ENCODE peak calls at places on chromosomes 2 and 18, in six cellular contexts. One of them, this sample, is unnamed.

GRCh38 chr2:231613054-231613654 is 20.5 kb downstream of the TEX44 start:
- DNase-seq in tibial artery: no peak
- DNase-seq in A549: no peak
- DNase-seq in left lung: peak
- DNase-seq in dorsolateral prefrontal cortex: no peak
- DNase-seq in lung: no peak
- DNase-seq in this sample: peak

GRCh38 chr2:64328415-64328722 is 125.6 kb upstream of the LGALSL start:
- DNase-seq in tibial artery: no peak
- DNase-seq in A549: no peak
- DNase-seq in left lung: no peak
- DNase-seq in dorsolateral prefrontal cortex: no peak
- DNase-seq in lung: no peak
- DNase-seq in this sample: no peak

GRCh38 chr2:57598552-57598951 is 448.1 kb upstream of the VRK2 start:
- DNase-seq in tibial artery: no peak
- DNase-seq in A549: no peak
- DNase-seq in left lung: no peak
- DNase-seq in dorsolateral prefrontal cortex: no peak
- DNase-seq in lung: no peak
- DNase-seq in this sample: no peak

GRCh38 chr18:59148192-59148591 is 8.5 kb downstream of the SEC11C start:
- DNase-seq in tibial artery: no peak
- DNase-seq in A549: no peak
- DNase-seq in left lung: no peak
- DNase-seq in dorsolateral prefrontal cortex: no peak
- DNase-seq in lung: no peak
- DNase-seq in this sample: no peak

GRCh38 chr2:227871375-227871788 is at the start of gene DAW1:
- DNase-seq in tibial artery: no peak
- DNase-seq in A549: no peak
- DNase-seq in left lung: peak
- DNase-seq in dorsolateral prefrontal cortex: peak
- DNase-seq in lung: peak
- DNase-seq in this sample: peak

GRCh38 chr18:46418657-46419260 is 238.3 kb downstream of the LOXHD1 start:
- DNase-seq in tibial artery: no peak
- DNase-seq in A549: no peak
- DNase-seq in left lung: no peak
- DNase-seq in dorsolateral prefrontal cortex: no peak
- DNase-seq in lung: no peak
- DNase-seq in this sample: peak

GRCh38 chr2:101380376-101380775 is 6.9 kb downstream of the CREG2 start:
- DNase-seq in tibial artery: peak
- DNase-seq in A549: no peak
- DNase-seq in left lung: no peak
- DNase-seq in dorsolateral prefrontal cortex: no peak
- DNase-seq in lung: no peak
- DNase-seq in this sample: peak

GRCh38 chr18:48753741-48754140 is 197.0 kb downstream of the SMAD7 start:
- DNase-seq in tibial artery: no peak
- DNase-seq in A549: no peak
- DNase-seq in left lung: peak
- DNase-seq in dorsolateral prefrontal cortex: no peak
- DNase-seq in lung: no peak
- DNase-seq in this sample: no peak

GRCh38 chr18:23141022-23141999 is 6.0 kb downstream of the CABLES1 start:
- DNase-seq in tibial artery: peak
- DNase-seq in A549: no peak
- DNase-seq in left lung: no peak
- DNase-seq in dorsolateral prefrontal cortex: no peak
- DNase-seq in lung: no peak
- DNase-seq in this sample: peak

GRCh38 chr2:238702691-238703415 is 145.0 kb upstream of the TWIST2 start:
- DNase-seq in tibial artery: no peak
- DNase-seq in A549: no peak
- DNase-seq in left lung: no peak
- DNase-seq in dorsolateral prefrontal cortex: no peak
- DNase-seq in lung: peak
- DNase-seq in this sample: no peak

GRCh38 chr18:35578481-35578880 is 3.1 kb upstream of the GALNT1 start:
- DNase-seq in tibial artery: no peak
- DNase-seq in A549: no peak
- DNase-seq in left lung: no peak
- DNase-seq in dorsolateral prefrontal cortex: no peak
- DNase-seq in lung: no peak
- DNase-seq in this sample: no peak

GRCh38 chr18:76503595-76503994 is 8.6 kb upstream of the ZNF516 start:
- DNase-seq in tibial artery: no peak
- DNase-seq in A549: no peak
- DNase-seq in left lung: peak
- DNase-seq in dorsolateral prefrontal cortex: no peak
- DNase-seq in lung: no peak
- DNase-seq in this sample: no peak

GRCh38 chr2:202096736-202097135 is 23.7 kb downstream of the KIAA2012 start:
- DNase-seq in tibial artery: no peak
- DNase-seq in A549: no peak
- DNase-seq in left lung: no peak
- DNase-seq in dorsolateral prefrontal cortex: no peak
- DNase-seq in lung: no peak
- DNase-seq in this sample: no peak

GRCh38 chr2:69556008-69556407 is 87.5 kb downstream of the AAK1 start:
- DNase-seq in tibial artery: no peak
- DNase-seq in A549: no peak
- DNase-seq in left lung: no peak
- DNase-seq in dorsolateral prefrontal cortex: no peak
- DNase-seq in lung: no peak
- DNase-seq in this sample: no peak

GRCh38 chr2:8312221-8312620 is 369.6 kb upstream of the ID2 start:
- DNase-seq in tibial artery: no peak
- DNase-seq in A549: no peak
- DNase-seq in left lung: no peak
- DNase-seq in dorsolateral prefrontal cortex: no peak
- DNase-seq in lung: no peak
- DNase-seq in this sample: no peak

DNA sequence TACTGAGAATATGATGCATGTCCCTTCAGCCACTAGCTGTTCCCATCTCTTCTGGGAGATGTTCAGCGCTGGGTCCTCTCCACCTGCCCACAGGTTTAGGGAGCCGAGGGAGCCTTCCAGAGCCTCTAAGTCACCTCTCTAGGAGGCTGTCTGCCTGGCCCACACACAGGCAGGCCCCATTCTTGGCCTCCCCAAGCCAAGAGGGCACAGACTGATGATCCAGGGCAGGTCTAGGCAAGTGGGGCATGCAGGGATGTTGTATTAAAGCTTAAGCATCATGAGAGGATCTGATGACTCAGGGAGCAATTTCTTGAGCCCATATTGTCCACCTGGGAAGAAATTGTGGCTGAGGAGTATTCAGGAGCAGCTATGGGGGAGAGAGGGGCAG is 19.9 kb downstream of the TMSB10 start:
- DNase-seq in tibial artery: no peak
- DNase-seq in A549: no peak
- DNase-seq in left lung: no peak
- DNase-seq in dorsolateral prefrontal cortex: no peak
- DNase-seq in lung: no peak
- DNase-seq in this sample: no peak
- H3K27ac ChIP-seq in tibial artery: no peak
- H3K27ac ChIP-seq in A549: peak
- H3K27ac ChIP-seq in left lung: no peak
- H3K27ac ChIP-seq in dorsolateral prefrontal cortex: no peak
- H3K27ac ChIP-seq in lung: peak
- H3K27ac ChIP-seq in this sample: peak

DNA sequence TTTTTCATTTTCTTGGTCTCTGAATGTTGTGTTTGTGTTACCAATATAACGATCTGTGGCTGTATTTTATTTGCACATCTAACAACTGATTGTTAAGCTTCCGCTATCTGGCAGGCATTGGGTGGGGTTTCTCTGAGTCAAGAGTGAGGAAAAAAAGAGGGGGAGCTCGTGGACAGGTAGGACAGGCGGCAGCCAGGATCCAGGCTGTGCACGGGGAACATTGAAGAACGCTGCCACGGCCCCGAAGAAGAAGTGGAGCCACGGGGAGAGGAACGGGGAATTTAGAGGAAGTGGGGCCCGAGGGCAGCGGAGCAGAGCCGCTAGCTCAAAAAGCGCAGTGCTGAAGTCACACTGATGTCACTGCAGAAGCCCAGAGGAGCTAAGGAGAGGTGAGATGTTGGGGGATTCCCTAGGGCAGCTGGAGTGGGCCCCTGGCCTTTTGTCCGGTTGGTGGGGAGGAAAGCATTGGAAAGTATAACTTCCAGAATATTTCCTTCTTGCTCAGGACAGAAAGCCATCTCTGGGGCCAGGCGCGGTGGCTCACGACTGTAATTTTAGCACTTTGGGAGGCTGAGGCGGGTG is 20.9 kb upstream of the DNMT3A start:
- DNase-seq in tibial artery: no peak
- DNase-seq in A549: no peak
- DNase-seq in left lung: peak
- DNase-seq in dorsolateral prefrontal cortex: no peak
- DNase-seq in lung: peak
- DNase-seq in this sample: no peak
- H3K4me3 ChIP-seq in tibial artery: peak
- H3K4me3 ChIP-seq in A549: peak
- H3K4me3 ChIP-seq in left lung: peak
- H3K4me3 ChIP-seq in dorsolateral prefrontal cortex: peak
- H3K4me3 ChIP-seq in lung: no peak
- H3K4me3 ChIP-seq in this sample: peak

DNA sequence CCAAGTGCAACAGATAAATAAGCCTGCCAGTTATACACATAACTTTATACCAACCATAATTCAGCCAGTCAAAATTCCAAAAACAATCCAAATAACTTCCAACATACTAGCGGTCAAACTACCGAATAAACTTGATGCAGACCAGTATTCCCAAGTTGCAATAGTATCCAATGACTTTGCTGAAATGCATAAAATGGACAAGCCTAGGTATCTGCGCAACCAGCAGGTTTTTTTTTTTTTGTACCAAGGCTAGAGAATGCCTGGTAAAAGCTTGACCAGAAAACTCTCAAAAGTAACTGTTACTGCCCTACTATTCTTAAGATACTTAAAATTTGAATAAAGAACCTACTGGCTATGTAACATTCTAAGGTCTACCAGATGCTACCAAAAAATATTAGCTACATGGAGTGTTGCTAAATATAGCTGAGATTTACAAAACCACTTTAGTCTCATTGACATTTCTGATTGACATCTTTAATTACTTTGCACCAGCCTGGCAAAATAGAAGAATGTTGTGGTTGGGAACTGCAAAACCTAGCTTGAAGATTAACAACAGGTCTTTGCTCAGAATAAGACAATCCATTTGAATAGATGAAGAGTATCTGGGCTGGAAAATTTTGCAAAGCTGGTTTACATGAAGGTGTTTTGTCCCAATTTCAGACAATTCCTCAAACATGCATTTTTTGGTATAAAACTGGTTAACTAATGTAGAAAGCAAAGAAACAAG is 7.3 kb downstream of the SRSF7 start:
- DNase-seq in tibial artery: no peak
- DNase-seq in A549: no peak
- DNase-seq in left lung: no peak
- DNase-seq in dorsolateral prefrontal cortex: no peak
- DNase-seq in lung: no peak
- DNase-seq in this sample: no peak
- H3K27ac ChIP-seq in tibial artery: no peak
- H3K27ac ChIP-seq in A549: no peak
- H3K27ac ChIP-seq in left lung: no peak
- H3K27ac ChIP-seq in dorsolateral prefrontal cortex: no peak
- H3K27ac ChIP-seq in lung: no peak
- H3K27ac ChIP-seq in this sample: peak

GRCh38 chr18:2223394-2223793 is 347.9 kb downstream of the METTL4 start:
- DNase-seq in tibial artery: no peak
- DNase-seq in A549: no peak
- DNase-seq in left lung: no peak
- DNase-seq in dorsolateral prefrontal cortex: no peak
- DNase-seq in lung: no peak
- DNase-seq in this sample: no peak
- H3K4me3 ChIP-seq in tibial artery: peak
- H3K4me3 ChIP-seq in A549: no peak
- H3K4me3 ChIP-seq in left lung: no peak
- H3K4me3 ChIP-seq in dorsolateral prefrontal cortex: no peak
- H3K4me3 ChIP-seq in lung: no peak
- H3K4me3 ChIP-seq in this sample: peak

This sample was measured in left ventricle myocardium inferior.